ENCODE peak calls at places on chromosomes 13 and 19, in four cellular contexts. B, S, D and A are unnamed samples.

GRCh38 chr13:78370231-78370630 is 233.1 kb downstream of the POU4F1 start:
- DNase-seq in D (no peak), B (no peak), S (no peak), A (no peak)

GRCh38 chr19:35273686-35274259 is 5.0 kb downstream of the USF2 start:
- DNase-seq in B (no peak), S (no peak), D (no peak), A (no peak)

GRCh38 chr13:49419292-49419691 is 24.6 kb downstream of the CAB39L start:
- DNase-seq in D (no peak), S (no peak), B (no peak), A (no peak)

GRCh38 chr19:45848922-45849321 is 14.0 kb downstream of the SYMPK start:
- DNase-seq in D (no peak), S (no peak), B (no peak), A (no peak)

GRCh38 chr19:2135474-2136402 is 15.6 kb downstream of the AP3D1 start:
- DNase-seq in B (no peak), S (no peak), D (no peak), A (no peak)

GRCh38 chr13:80473695-80474094 is 132.8 kb upstream of the SPRY2 start:
- DNase-seq in S (peak; percentile 92), D (no peak), B (no peak), A (peak; percentile 51)

GRCh38 chr13:97211357-97211756 is 10.8 kb upstream of the MBNL2 start:
- DNase-seq in D (no peak), S (no peak), B (no peak), A (no peak)

GRCh38 chr19:4970558-4971423 is 1.9 kb downstream of the KDM4B start:
- DNase-seq in S (no peak), B (peak; percentile 43), D (no peak), A (no peak)

GRCh38 chr19:47280183-47280797 is 5.6 kb downstream of the INAFM1 start:
- DNase-seq in B (no peak), S (no peak), D (peak; percentile 67), A (no peak)

GRCh38 chr19:8028951-8029491 is 23.5 kb upstream of the CCL25 start:
- DNase-seq in B (peak; percentile 65), D (no peak), S (no peak), A (no peak)

GRCh38 chr19:7069904-7070226 is 362 bp downstream of the ZNF557 start:
- DNase-seq in S (no peak), D (no peak), B (no peak), A (no peak)

GRCh38 chr19:39470724-39471339 is 9.8 kb upstream of the TIMM50 start:
- DNase-seq in D (no peak), B (no peak), S (no peak), A (no peak)

GRCh38 chr19:15124572-15125231 is 17.5 kb downstream of the SYDE1 start:
- DNase-seq in S (no peak), B (no peak), D (peak; percentile 25), A (no peak)

GRCh38 chr13:20336761-20337160 is 104.6 kb upstream of the GJB6 start:
- DNase-seq in D (no peak), B (no peak), S (no peak), A (no peak)

GRCh38 chr13:88908896-88909535 is 1237.8 kb downstream of the SLITRK5 start:
- DNase-seq in D (no peak), S (no peak), B (peak; percentile 19), A (no peak)

GRCh38 chr19:45402469-45403070 is 2.3 kb downstream of the PPP1R13L start:
- DNase-seq in B (peak; percentile 80), S (no peak), D (no peak), A (no peak)

GRCh38 chr19:56294557-56294956 is 20.1 kb downstream of the ZSCAN5A start:
- DNase-seq in S (no peak), D (no peak), B (no peak), A (no peak)

GRCh38 chr19:932647-933552 is 7.1 kb downstream of the ARID3A start:
- DNase-seq in S (peak; percentile 80), D (peak; percentile 57), B (peak; percentile 71), A (peak; percentile 90)

GRCh38 chr19:8253678-8254077 is 44.5 kb downstream of the CERS4 start:
- DNase-seq in S (no peak), B (no peak), D (no peak), A (no peak)

GRCh38 chr13:76745246-76746200 is 140.7 kb downstream of the KCTD12 start:
- DNase-seq in S (no peak), B (no peak), D (no peak), A (no peak)

GRCh38 chr19:19279853-19280252 is 6.8 kb upstream of the TM6SF2 start:
- DNase-seq in D (no peak), S (no peak), B (no peak), A (no peak)

GRCh38 chr19:46860846-46861690 is at the start of gene ARHGAP35:
- DNase-seq in B (no peak), S (no peak), D (peak; percentile 85), A (no peak)

GRCh38 chr19:3162418-3163229 is 15.9 kb upstream of the S1PR4 start:
- DNase-seq in S (no peak), D (peak; percentile 55), B (no peak), A (no peak)